ENCODE peak calls at places on chromosomes 2 and 18, in four cellular contexts. H is cardiac fibroblast, E is astrocyte of the spinal cord, J is foreskin fibroblast. I is an unnamed sample.

GRCh38 chr2:235098736-235099494 is 147.1 kb downstream of the SH3BP4 start:
- DNase-seq in E (peak; percentile 36), H (no peak), J (no peak), I (peak; percentile 56)

GRCh38 chr2:232885264-232885961 is 15.3 kb downstream of the SNORC start:
- DNase-seq in J (peak; percentile 59), E (no peak), H (no peak), I (no peak)

GRCh38 chr2:58845011-58845410 is 603.9 kb upstream of the FANCL start:
- DNase-seq in H (no peak), J (peak; percentile 2), E (no peak), I (no peak)

GRCh38 chr2:144514731-144515424 is 5.0 kb downstream of the ZEB2 start:
- DNase-seq in H (peak; percentile 45), E (peak; percentile 48), J (peak; percentile 57), I (no peak)

GRCh38 chr2:234607691-234608090 is 110.8 kb upstream of the ARL4C start:
- DNase-seq in H (no peak), J (no peak), E (no peak), I (no peak)

GRCh38 chr2:234451242-234451641 is 45.6 kb downstream of the ARL4C start:
- DNase-seq in J (no peak), H (no peak), E (no peak), I (no peak)

GRCh38 chr2:143513081-143513480 is 383.9 kb downstream of the ARHGAP15 start:
- DNase-seq in J (peak; percentile 85), H (peak; percentile 74), E (peak; percentile 72), I (peak; percentile 88)

GRCh38 chr2:225660262-225661091 is 261.0 kb downstream of the NYAP2 start:
- DNase-seq in H (peak; percentile 75), E (peak; percentile 70), J (peak; percentile 88), I (peak; percentile 79)

GRCh38 chr2:167279810-167280209 is 391.5 kb downstream of the XIRP2 start:
- DNase-seq in H (no peak), J (no peak), E (no peak), I (no peak)

GRCh38 chr18:40851014-40851429 is 1104.0 kb upstream of the PIK3C3 start:
- DNase-seq in H (peak; percentile 36), E (peak; percentile 73), J (peak; percentile 20), I (peak; percentile 80)

GRCh38 chr2:172226244-172227061 is 123.8 kb upstream of the DLX2 start:
- DNase-seq in E (no peak), H (no peak), J (no peak), I (no peak)

GRCh38 chr2:1571477-1572417 is 158.5 kb downstream of the TPO start:
- DNase-seq in J (no peak), E (no peak), H (no peak), I (no peak)

GRCh38 chr2:177058747-177059146 is 153.8 kb upstream of the HNRNPA3 start:
- DNase-seq in J (no peak), H (no peak), E (no peak), I (no peak)

GRCh38 chr18:3175195-3175758 is 44.5 kb downstream of the MYOM1 start:
- DNase-seq in J (no peak), H (no peak), E (peak; percentile 30), I (no peak)

GRCh38 chr2:120012771-120013568 is at the start of gene EPB41L5:
- DNase-seq in H (peak; percentile 93), J (peak; percentile 98), E (peak; percentile 98), I (peak; percentile 97)

GRCh38 chr2:54438271-54438670 is 17.9 kb upstream of the SPTBN1 start:
- DNase-seq in J (peak; percentile 56), H (peak; percentile 22), E (no peak), I (peak; percentile 51)

GRCh38 chr2:171159326-171160118 is 1.2 kb downstream of the TLK1 start:
- DNase-seq in E (peak; percentile 78), H (peak; percentile 77), J (peak; percentile 86), I (peak; percentile 88)

GRCh38 chr2:102735431-102736130 is 26.2 kb upstream of the TMEM182 start:
- DNase-seq in E (peak; percentile 12), J (peak; percentile 34), H (no peak), I (peak; percentile 19)

GRCh38 chr2:109376115-109376514 is 237.7 kb downstream of the SEPTIN10 start:
- DNase-seq in E (peak; percentile 48), J (peak; percentile 35), H (peak; percentile 48), I (no peak)

GRCh38 chr18:27954226-27954625 is 222.7 kb downstream of the CDH2 start:
- DNase-seq in E (peak; percentile 80), J (peak; percentile 45), H (peak; percentile 81), I (peak; percentile 93)

GRCh38 chr18:11163668-11164067 is 14.3 kb upstream of the PIEZO2 start:
- DNase-seq in J (no peak), E (peak; percentile 15), H (no peak), I (peak; percentile 35)

GRCh38 chr2:177754476-177754873 is 318.1 kb downstream of the PDE11A start:
- DNase-seq in E (peak; percentile 33), J (no peak), H (no peak), I (peak; percentile 51)

GRCh38 chr2:111638274-111638877 is 245.6 kb downstream of the ANAPC1 start:
- DNase-seq in J (no peak), H (peak; percentile 9), E (no peak), I (no peak)

GRCh38 chr18:39523281-39523680 is 1957.7 kb upstream of the CELF4 start:
- DNase-seq in E (peak; percentile 22), H (peak; percentile 56), J (peak; percentile 78), I (peak; percentile 45)

GRCh38 chr2:30225131-30225762 is 6.1 kb upstream of the LBH start:
- DNase-seq in E (peak; percentile 65), J (peak; percentile 35), H (peak; percentile 52), I (peak; percentile 92)

GRCh38 chr18:79760881-79761280 is 36.9 kb upstream of the KCNG2 start:
- DNase-seq in E (no peak), J (no peak), H (no peak), I (no peak)

GRCh38 chr2:149180226-149180875 is 141.9 kb downstream of the LYPD6B start:
- DNase-seq in J (peak; percentile 40), H (no peak), E (no peak), I (no peak)

GRCh38 chr2:43226955-43227829 is 786 bp upstream of the ZFP36L2 start:
- DNase-seq in J (peak; percentile 94), E (peak; percentile 82), H (peak; percentile 86), I (peak; percentile 87)

GRCh38 chr2:106108351-106108750 is 85.8 kb downstream of the UXS1 start:
- DNase-seq in E (peak; percentile 56), H (peak; percentile 32), J (peak; percentile 61), I (peak; percentile 83)

GRCh38 chr2:106109675-106110074 is 84.4 kb downstream of the UXS1 start:
- DNase-seq in H (no peak), E (no peak), J (no peak), I (no peak)

GRCh38 chr2:106106627-106107508 is 87.2 kb downstream of the UXS1 start:
- DNase-seq in E (no peak), J (no peak), H (no peak), I (no peak)

GRCh38 chr2:106108791-106109190 is 85.3 kb downstream of the UXS1 start:
- DNase-seq in E (no peak), J (no peak), H (no peak), I (no peak)

GRCh38 chr2:106107509-106108131 is 86.5 kb downstream of the UXS1 start:
- DNase-seq in J (peak; percentile 35), E (peak; percentile 19), H (peak; percentile 72), I (peak; percentile 47)
- TF ChIP-seq CTCF in J (no peak), E (no peak), H (peak; percentile 47), I (peak; percentile 18)

GRCh38 chr2:20092226-20092900 is 40.9 kb upstream of the LAPTM4A start:
- DNase-seq in J (no peak), E (no peak), H (no peak), I (no peak)
- H3K4me3 ChIP-seq in J (no peak overlapping the region), E (no peak overlapping the region), H (no peak overlapping the region), I (no peak overlapping the region)

GRCh38 chr2:237309011-237309410 is 105.0 kb downstream of the COL6A3 start:
- DNase-seq in J (no peak), H (peak; percentile 12), E (peak; percentile 42), I (peak; percentile 67)

GRCh38 chr2:237305579-237305978 is 108.4 kb downstream of the COL6A3 start:
- DNase-seq in E (no peak), H (peak; percentile 24), J (no peak), I (no peak)

GRCh38 chr2:237306787-237307170 is 107.2 kb downstream of the COL6A3 start:
- DNase-seq in H (peak; percentile 43), J (peak; percentile 74), E (no peak), I (no peak)

GRCh38 chr2:237306083-237306786 is 107.7 kb downstream of the COL6A3 start:
- DNase-seq in E (peak; percentile 94), H (peak; percentile 71), J (peak; percentile 56), I (peak; percentile 93)

DNA sequence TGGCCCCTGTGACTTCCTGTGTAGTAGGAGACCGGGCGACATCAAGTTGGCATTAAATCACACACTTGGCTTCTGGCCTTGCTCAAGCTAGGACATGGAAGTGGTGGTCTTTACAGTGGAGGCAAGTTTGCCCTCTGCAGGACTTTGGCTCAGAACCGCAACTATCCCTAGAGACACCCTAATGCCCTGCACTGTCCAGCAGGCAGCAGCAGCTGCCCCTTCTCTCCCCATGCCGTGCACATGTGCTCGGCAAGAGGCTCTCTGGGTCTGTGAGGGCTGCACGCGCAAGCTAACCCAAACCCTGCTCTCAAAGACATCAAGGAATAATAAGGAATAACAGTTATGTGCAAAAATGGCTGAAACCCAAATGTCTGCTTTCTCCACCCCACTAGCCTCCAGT is 106.5 kb downstream of the COL6A3 start:
- DNase-seq in H (peak; percentile 6), J (no peak), E (no peak), I (no peak)
- TF ChIP-seq CTCF in H (no peak), J (no peak), E (no peak), I (no peak)

GRCh38 chr18:34772887-34773286 is 62.8 kb downstream of the DTNA start:
- DNase-seq in J (peak; percentile 82), H (peak; percentile 52), E (peak; percentile 46), I (peak; percentile 57)
- H3K4me3 ChIP-seq in J (peak overlapping the region; percentile 14), H (no peak overlapping the region), E (no peak overlapping the region), I (no peak overlapping the region)

I was measured in choroid plexus epithelial cell.